ENCODE peak calls at places on chromosomes 12 and 14, in eight cellular contexts. D, V, I, Q, B, Y, P and X are unnamed samples.

GRCh38 chr14:22886500-22887259 is 3.7 kb downstream of the REM2 start:
- DNase-seq in D (peak; percentile 73), V (peak; percentile 86), I (peak; percentile 85), Q (peak; percentile 27), B (peak; percentile 85), Y (peak; percentile 73), P (peak; percentile 88), X (peak; percentile 94)

GRCh38 chr12:1884651-1885050 is 33.8 kb downstream of the CACNA2D4 start:
- DNase-seq in D (no peak), V (no peak), I (no peak), Q (no peak), B (no peak), Y (no peak), P (no peak), X (no peak)

GRCh38 chr12:81759215-81759991 is at the start of gene PPFIA2:
- DNase-seq in D (no peak), V (no peak), I (peak; percentile 8), Q (peak; percentile 55), B (no peak), Y (no peak), P (peak; percentile 81), X (no peak)

GRCh38 chr14:81193924-81194633 is 26.7 kb downstream of the GTF2A1 start:
- DNase-seq in D (no peak), V (no peak), I (no peak), Q (no peak), B (no peak), Y (no peak), P (no peak), X (no peak)

GRCh38 chr14:68979722-68980552 is 835 bp upstream of the ACTN1 start:
- DNase-seq in D (no peak), V (no peak), I (peak; percentile 58), Q (peak; percentile 45), B (peak; percentile 54), Y (no peak), P (peak; percentile 83), X (no peak)

GRCh38 chr12:119669744-119670472 is 2.0 kb downstream of the PRKAB1 start:
- DNase-seq in D (no peak), V (no peak), I (peak; percentile 71), Q (no peak), B (peak; percentile 84), Y (no peak), P (no peak), X (no peak)

GRCh38 chr14:30893819-30894218 is 19.5 kb downstream of the COCH start:
- DNase-seq in D (no peak), V (no peak), I (no peak), Q (no peak), B (no peak), Y (no peak), P (no peak), X (no peak)

GRCh38 chr12:65443038-65443437 is 164.6 kb downstream of the MSRB3 start:
- DNase-seq in D (no peak), V (no peak), I (no peak), Q (peak; percentile 40), B (no peak), Y (no peak), P (no peak), X (no peak)

GRCh38 chr12:68621092-68622081 is 10.7 kb downstream of the RAP1B start:
- DNase-seq in D (no peak), V (no peak), I (no peak), Q (peak; percentile 48), B (no peak), Y (no peak), P (no peak), X (no peak)

GRCh38 chr12:68622250-68622649 is 11.6 kb downstream of the RAP1B start:
- DNase-seq in D (no peak), V (no peak), I (no peak), Q (no peak), B (no peak), Y (no peak), P (no peak), X (peak; percentile 55)

GRCh38 chr12:68623984-68624383 is 13.3 kb downstream of the RAP1B start:
- DNase-seq in D (no peak), V (no peak), I (no peak), Q (no peak), B (no peak), Y (no peak), P (no peak), X (no peak)

GRCh38 chr12:68624933-68625332 is 14.2 kb downstream of the RAP1B start:
- DNase-seq in D (no peak), V (no peak), I (no peak), Q (no peak), B (no peak), Y (no peak), P (no peak), X (peak; percentile 10)

GRCh38 chr12:68623059-68623458 is 12.4 kb downstream of the RAP1B start:
- DNase-seq in D (no peak), V (no peak), I (no peak), Q (no peak), B (no peak), Y (no peak), P (no peak), X (peak; percentile 57)
- H3K4me1 ChIP-seq in D (peaks cover 82% of the 10 kb centered on the region), V (peaks cover 3% of the 10 kb centered on the region), I (peaks cover 40% of the 10 kb centered on the region), Q (peaks cover 20% of the 10 kb centered on the region), B (peaks cover 41% of the 10 kb centered on the region), Y (peaks cover 11% of the 10 kb centered on the region), P (peaks cover 25% of the 10 kb centered on the region), X (peaks cover 52% of the 10 kb centered on the region)

GRCh38 chr14:79514700-79515099 is 696.6 kb downstream of the DIO2 start:
- DNase-seq in D (no peak), V (no peak), I (no peak), Q (no peak), B (no peak), Y (no peak), P (peak; percentile 2), X (no peak)

GRCh38 chr14:79511146-79511545 is 700.2 kb downstream of the DIO2 start:
- DNase-seq in D (no peak), V (no peak), I (no peak), Q (no peak), B (no peak), Y (no peak), P (no peak), X (no peak)

GRCh38 chr14:79513446-79513845 is 697.9 kb downstream of the DIO2 start:
- DNase-seq in D (no peak), V (no peak), I (no peak), Q (no peak), B (no peak), Y (no peak), P (no peak), X (no peak)

GRCh38 chr14:79515158-79515557 is 696.1 kb downstream of the DIO2 start:
- DNase-seq in D (no peak), V (no peak), I (no peak), Q (no peak), B (no peak), Y (no peak), P (no peak), X (no peak)

DNA sequence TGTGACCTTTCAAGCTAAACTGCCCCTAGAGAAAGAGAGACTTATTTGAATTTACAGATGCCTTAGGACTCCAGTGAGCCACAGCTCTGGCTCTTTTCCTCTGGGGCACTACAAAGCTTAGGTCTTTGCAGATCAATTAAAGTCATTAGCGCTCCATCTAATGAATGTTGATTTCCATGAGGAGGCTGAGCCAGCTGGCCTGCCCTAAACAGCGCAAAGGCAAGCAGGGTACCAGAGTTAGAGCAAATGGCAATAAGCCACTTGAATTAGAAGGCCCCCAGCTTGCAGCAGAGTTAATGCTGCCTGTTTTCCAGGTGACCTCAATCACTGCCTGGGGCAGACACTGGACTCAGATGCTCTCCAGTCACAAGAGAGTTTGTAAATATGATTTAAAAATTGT is 695.3 kb downstream of the DIO2 start:
- DNase-seq in D (no peak), V (no peak), I (no peak), Q (no peak), B (no peak), Y (no peak), P (peak; percentile 18), X (no peak)
- H3K4me1 ChIP-seq in D (no peaks in the 10 kb centered on the region), V (no peaks in the 10 kb centered on the region), I (no peaks in the 10 kb centered on the region), Q (no peaks in the 10 kb centered on the region), B (no peaks in the 10 kb centered on the region), Y (no peaks in the 10 kb centered on the region), P (peaks cover 9% of the 10 kb centered on the region), X (no peaks in the 10 kb centered on the region)

GRCh38 chr12:116068371-116068770 is 209.1 kb downstream of the MED13L start:
- DNase-seq in D (no peak), V (no peak), I (no peak), Q (no peak), B (no peak), Y (no peak), P (no peak), X (no peak)

GRCh38 chr12:116070420-116070819 is 207.1 kb downstream of the MED13L start:
- DNase-seq in D (no peak), V (no peak), I (no peak), Q (no peak), B (no peak), Y (no peak), P (no peak), X (no peak)

GRCh38 chr12:116068853-116069252 is 208.6 kb downstream of the MED13L start:
- DNase-seq in D (no peak), V (no peak), I (no peak), Q (no peak), B (no peak), Y (no peak), P (no peak), X (no peak)

GRCh38 chr12:116067892-116068291 is 209.6 kb downstream of the MED13L start:
- DNase-seq in D (no peak), V (no peak), I (no peak), Q (no peak), B (no peak), Y (no peak), P (no peak), X (no peak)

DNA sequence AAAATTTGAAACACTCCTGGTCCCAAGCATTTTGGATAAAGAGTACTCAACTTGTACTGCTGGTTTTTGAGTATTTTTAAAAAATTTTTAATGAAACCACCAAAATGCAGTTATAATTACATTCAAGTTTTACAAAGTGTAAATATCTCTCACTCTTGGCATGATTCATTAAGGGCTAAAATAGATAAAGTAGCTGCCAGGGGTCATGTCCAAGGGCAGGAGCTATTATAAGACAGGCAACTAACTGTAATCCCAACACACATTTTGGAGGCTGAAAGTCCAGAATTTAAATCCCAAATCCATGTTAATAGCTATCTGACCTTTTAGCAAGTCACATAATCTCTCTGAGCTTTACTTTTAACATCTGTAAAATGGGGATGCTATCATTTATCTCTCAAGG is 207.6 kb downstream of the MED13L start:
- DNase-seq in D (no peak), V (no peak), I (no peak), Q (no peak), B (no peak), Y (no peak), P (no peak), X (no peak)
- H3K4me1 ChIP-seq in D (no peaks in the 10 kb centered on the region), V (no peaks in the 10 kb centered on the region), I (peaks cover 8% of the 10 kb centered on the region), Q (peaks cover 44% of the 10 kb centered on the region), B (no peaks in the 10 kb centered on the region), Y (no peaks in the 10 kb centered on the region), P (peaks cover 24% of the 10 kb centered on the region), X (no peaks in the 10 kb centered on the region)

DNA sequence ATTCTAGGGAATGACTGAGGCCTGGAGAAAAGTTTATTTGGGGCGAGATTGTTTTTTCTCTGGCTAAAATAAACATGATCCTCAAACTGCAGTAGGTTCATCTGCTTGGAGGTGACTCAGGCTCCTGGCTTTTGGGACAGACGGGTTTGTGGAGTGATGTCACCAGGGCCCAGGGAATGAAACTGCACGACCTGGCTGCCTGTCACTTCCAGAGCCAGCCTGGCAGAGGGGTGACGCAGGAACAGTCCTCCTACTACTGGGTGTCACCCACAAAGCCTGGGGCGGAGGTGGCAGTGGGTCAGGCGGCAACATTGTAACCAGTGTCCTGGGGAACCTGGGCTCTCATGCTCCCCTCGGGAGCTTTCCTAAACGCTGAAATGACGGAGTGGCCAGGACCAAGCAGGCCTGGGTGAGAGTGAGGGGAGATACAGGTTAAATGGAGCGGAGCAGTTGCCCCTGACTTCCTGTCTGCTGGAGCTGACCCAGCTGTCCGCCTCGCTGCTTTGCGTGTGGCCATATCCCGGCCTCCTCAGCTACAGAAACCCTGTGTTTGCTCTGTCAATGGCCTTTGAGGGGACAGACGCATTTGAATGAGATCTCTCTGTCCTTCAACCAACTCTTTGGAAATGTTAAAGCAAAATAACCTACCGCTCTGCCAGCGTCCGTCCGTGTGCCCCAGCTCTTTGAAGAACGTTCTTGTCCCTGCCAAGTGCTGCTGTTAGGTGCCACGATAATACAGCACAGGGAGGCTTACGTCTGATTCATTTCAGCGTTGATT is 6.5 kb downstream of the HIP1R start:
- DNase-seq in D (no peak), V (no peak), I (no peak), Q (no peak), B (peak; percentile 71), Y (no peak), P (peak; percentile 39), X (no peak)
- H3K4me1 ChIP-seq in D (peaks cover 13% of the 10 kb centered on the region), V (no peaks in the 10 kb centered on the region), I (peaks cover 40% of the 10 kb centered on the region), Q (peaks cover 8% of the 10 kb centered on the region), B (peaks cover 96% of the 10 kb centered on the region), Y (peaks cover 5% of the 10 kb centered on the region), P (peaks cover 10% of the 10 kb centered on the region), X (peaks cover 15% of the 10 kb centered on the region)